ENCODE peak calls at places on chromosomes 7 and 10, in six cellular contexts. M is effector memory CD8-positive, alpha-beta T cell; F is GM18507; S is activated T-cell treated with anti-CD3 and anti-CD28 coated beads, Interleukin-2, amount 50 U/mL, for 72 hours; P is GM13977; E is heart right ventricle. X is an unnamed sample.

GRCh38 chr7:127586346-127586745 is 950 bp upstream of the GCC1 start:
- DNase-seq in M (no peak), F (no peak), S (no peak), P (no peak), E (no peak), X (no peak)

GRCh38 chr10:102780246-102780645 is 36.5 kb downstream of the WBP1L start:
- DNase-seq in M (no peak), F (no peak), S (no peak), P (no peak), E (no peak), X (no peak)

GRCh38 chr7:16586081-16586874 is 59.3 kb downstream of the ANKMY2 start:
- DNase-seq in M (no peak), F (no peak), S (no peak), P (no peak), E (peak), X (no peak)

GRCh38 chr10:24889636-24890035 is 62.8 kb downstream of the PRTFDC1 start:
- DNase-seq in M (no peak), F (no peak), S (no peak), P (no peak), E (no peak), X (no peak)

GRCh38 chr10:116162851-116163250 is 110.2 kb downstream of the GFRA1 start:
- DNase-seq in M (no peak), F (no peak), S (no peak), P (no peak), E (no peak), X (no peak)

GRCh38 chr7:26332698-26333097 is 41.0 kb downstream of the SNX10 start:
- DNase-seq in M (no peak), F (no peak), S (no peak), P (no peak), E (no peak), X (no peak)

GRCh38 chr10:46530249-46531186 is 25.9 kb downstream of the GPRIN2 start:
- DNase-seq in M (no peak), F (no peak), S (no peak), P (no peak), E (no peak), X (no peak)

GRCh38 chr10:69406302-69406811 is 10.4 kb downstream of the TACR2 start:
- DNase-seq in M (no peak), F (no peak), S (no peak), P (no peak), E (peak), X (no peak)

GRCh38 chr7:50261593-50261992 is 42.9 kb upstream of the IKZF1 start:
- DNase-seq in M (no peak), F (no peak), S (peak), P (no peak), E (no peak), X (no peak)

GRCh38 chr10:104054430-104054829 is 31.2 kb downstream of the COL17A1 start:
- DNase-seq in M (no peak), F (no peak), S (no peak), P (no peak), E (no peak), X (peak)

GRCh38 chr7:27606270-27607209 is 56.1 kb downstream of the HIBADH start:
- DNase-seq in M (no peak), F (no peak), S (no peak), P (no peak), E (no peak), X (peak)

GRCh38 chr7:145106001-145106400 is 270.1 kb upstream of the TPK1 start:
- DNase-seq in M (no peak), F (no peak), S (no peak), P (no peak), E (no peak), X (no peak)

GRCh38 chr7:119783799-119784198 is 489.2 kb upstream of the KCND2 start:
- DNase-seq in M (no peak), F (no peak), S (no peak), P (no peak), E (peak), X (no peak)

GRCh38 chr10:30873408-30873807 is 158.3 kb downstream of the ZNF438 start:
- DNase-seq in M (no peak), F (no peak), S (no peak), P (no peak), E (no peak), X (no peak)

GRCh38 chr10:31034041-31034918 is 2.6 kb upstream of the ZNF438 start:
- DNase-seq in M (no peak), F (no peak), S (no peak), P (no peak), E (no peak), X (peak)

GRCh38 chr10:26479766-26480492 is 41.8 kb downstream of the APBB1IP start:
- DNase-seq in M (no peak), F (no peak), S (peak), P (no peak), E (no peak), X (no peak)

GRCh38 chr7:522071-522937 is 2.7 kb upstream of the PDGFA start:
- DNase-seq in M (no peak), F (no peak), S (peak), P (peak), E (peak), X (no peak)

GRCh38 chr7:16098058-16098457 is 323.3 kb downstream of the CRPPA start:
- DNase-seq in M (no peak), F (no peak), S (no peak), P (no peak), E (no peak), X (no peak)

GRCh38 chr7:21368317-21368716 is 59.6 kb upstream of the SP4 start:
- DNase-seq in M (no peak), F (no peak), S (no peak), P (no peak), E (no peak), X (no peak)

GRCh38 chr10:94578790-94579189 is 33.2 kb downstream of the HELLS start:
- DNase-seq in M (no peak), F (no peak), S (no peak), P (no peak), E (no peak), X (no peak)